ENCODE peak calls at places on chromosomes 7 and 10, in five cellular contexts. T is IMR-90, O is spleen, S is heart left ventricle, Y is breast epithelium. C is an unnamed sample.

GRCh38 chr7:102993532-102994029 is 80.8 kb downstream of the LRRC17 start:
- DNase-seq in O (no peak), T (peak), Y (no peak), S (no peak), C (no peak)

GRCh38 chr10:108249940-108250339 is 1085.4 kb upstream of the SORCS1 start:
- DNase-seq in S (no peak), Y (no peak), O (no peak), T (no peak), C (no peak)

GRCh38 chr7:44398953-44399574 is 73.7 kb upstream of the CAMK2B start:
- DNase-seq in T (peak), Y (no peak), O (no peak), S (no peak), C (no peak)

GRCh38 chr7:333399-333776 is 43.4 kb downstream of the FOXL3 start:
- DNase-seq in T (no peak), O (no peak), Y (peak), S (peak), C (no peak)

GRCh38 chr7:87341441-87341840 is 4.0 kb upstream of the CROT start:
- DNase-seq in S (no peak), O (no peak), T (no peak), Y (no peak), C (no peak)

GRCh38 chr10:6204341-6205191 is 1.8 kb downstream of the PFKFB3 start:
- DNase-seq in T (peak), Y (peak), O (no peak), S (peak), C (no peak)

GRCh38 chr10:27372095-27372494 is 131.5 kb upstream of the ACBD5 start:
- DNase-seq in Y (no peak), O (no peak), T (no peak), S (no peak), C (no peak)

GRCh38 chr7:148883233-148884048 is 650 bp downstream of the EZH2 start:
- DNase-seq in O (peak), Y (peak), S (peak), T (no peak), C (peak)

GRCh38 chr7:107995184-107996071 is 7.5 kb downstream of the LAMB1 start:
- DNase-seq in T (peak), S (peak), O (no peak), Y (no peak), C (no peak)

GRCh38 chr10:74048433-74048832 is 50.5 kb downstream of the VCL start:
- DNase-seq in Y (no peak), O (no peak), S (no peak), T (no peak), C (no peak)

GRCh38 chr10:11208908-11209809 is 191.5 kb downstream of the CELF2 start:
- DNase-seq in S (no peak), Y (no peak), O (no peak), T (no peak), C (peak)

GRCh38 chr7:158275711-158276413 is 311.8 kb downstream of the PTPRN2 start:
- DNase-seq in T (no peak), S (peak), Y (no peak), O (peak), C (no peak)

GRCh38 chr7:16400896-16401275 is 20.5 kb downstream of the CRPPA start:
- DNase-seq in O (no peak), Y (no peak), S (no peak), T (no peak), C (no peak)

GRCh38 chr7:48781783-48782182 is 142.6 kb upstream of the CDC14C start:
- DNase-seq in S (no peak), T (no peak), O (no peak), Y (no peak), C (no peak)

GRCh38 chr7:55122263-55122662 is 103.4 kb downstream of the EGFR start:
- DNase-seq in Y (no peak), T (no peak), O (no peak), S (no peak), C (no peak)

GRCh38 chr10:119933179-119933578 is 40.6 kb downstream of the SEC23IP start:
- DNase-seq in S (no peak), Y (no peak), O (no peak), T (peak), C (no peak)

GRCh38 chr7:4733936-4734528 is 41.4 kb upstream of the AP5Z1 start:
- DNase-seq in S (no peak), Y (no peak), T (no peak), O (no peak), C (no peak)

GRCh38 chr10:11878776-11879175 is 55.6 kb downstream of the PROSER2 start:
- DNase-seq in S (no peak), Y (no peak), T (no peak), O (peak), C (no peak)

GRCh38 chr10:69057261-69057950 is 30.5 kb upstream of the SRGN start:
- DNase-seq in O (peak), Y (no peak), S (peak), T (no peak), C (no peak)

GRCh38 chr7:22726345-22726848 is 603 bp upstream of the IL6 start:
- DNase-seq in O (peak), T (peak), Y (no peak), S (peak), C (peak)

GRCh38 chr10:66852811-66853210 is 73.0 kb upstream of the LRRTM3 start:
- DNase-seq in S (no peak), T (no peak), O (no peak), Y (no peak), C (no peak)

GRCh38 chr7:3695602-3696001 is 394.6 kb downstream of the SDK1 start:
- DNase-seq in Y (no peak), S (no peak), T (no peak), O (no peak), C (no peak)

GRCh38 chr7:44976040-44976745 is 2.6 kb downstream of the MYO1G start:
- DNase-seq in T (no peak), Y (no peak), O (peak), S (no peak), C (no peak)

GRCh38 chr10:72059843-72060822 is 28.2 kb downstream of the SPOCK2 start:
- DNase-seq in T (no peak), Y (no peak), O (no peak), S (no peak), C (no peak)

GRCh38 chr10:101778151-101778780 is 2.4 kb upstream of the FGF8 start:
- DNase-seq in T (no peak), O (no peak), Y (no peak), S (no peak), C (no peak)

GRCh38 chr7:137656227-137656849 is 190.4 kb downstream of the DGKI start:
- DNase-seq in T (peak), S (peak), Y (peak), O (peak), C (peak)

GRCh38 chr7:7664344-7664743 is 23.8 kb downstream of the UMAD1 start:
- DNase-seq in O (no peak), S (no peak), T (no peak), Y (no peak), C (no peak)

GRCh38 chr7:128259131-128260056 is 18.3 kb downstream of the LEP start:
- DNase-seq in Y (no peak), O (no peak), T (peak), S (no peak), C (no peak)

GRCh38 chr10:33010132-33011037 is 52.4 kb upstream of the ITGB1 start:
- DNase-seq in S (no peak), T (peak), Y (no peak), O (no peak), C (no peak)

GRCh38 chr10:132702601-132703304 is 83.2 kb downstream of the NKX6-2 start:
- DNase-seq in Y (no peak), S (peak), O (peak), T (no peak), C (no peak)

GRCh38 chr10:132828681-132829080 is 42.7 kb upstream of the NKX6-2 start:
- DNase-seq in Y (no peak), S (no peak), O (peak), T (no peak), C (no peak)

GRCh38 chr7:16661924-16662323 is 15.9 kb downstream of the BZW2 start:
- DNase-seq in T (no peak), Y (no peak), S (no peak), O (no peak), C (no peak)

GRCh38 chr7:157564518-157565177 is 227.8 kb downstream of the DNAJB6 start:
- DNase-seq in S (no peak), T (peak), O (peak), Y (no peak), C (no peak)

GRCh38 chr7:1041471-1042160 is 2.7 kb upstream of the GPR146 start:
- DNase-seq in T (peak), Y (no peak), O (peak), S (no peak), C (no peak)

GRCh38 chr7:86600506-86601290 is 43.0 kb upstream of the GRM3 start:
- DNase-seq in T (no peak), Y (no peak), O (peak), S (no peak), C (no peak)

GRCh38 chr10:44520651-44521050 is 135.8 kb upstream of the CXCL12 start:
- DNase-seq in T (peak), O (no peak), S (no peak), Y (no peak), C (no peak)

GRCh38 chr7:144668503-144668902 is 167.3 kb downstream of the TPK1 start:
- DNase-seq in T (no peak), Y (no peak), O (no peak), S (no peak), C (no peak)

GRCh38 chr7:30062587-30062986 is 34.4 kb downstream of the PLEKHA8 start:
- DNase-seq in Y (no peak), T (peak), O (no peak), S (no peak), C (no peak)

GRCh38 chr10:16902606-16903005 is 85.4 kb upstream of the RSU1 start:
- DNase-seq in S (no peak), T (no peak), Y (no peak), O (no peak), C (no peak)

GRCh38 chr7:8605227-8605626 is 171.8 kb downstream of the NXPH1 start:
- DNase-seq in O (no peak), T (no peak), S (no peak), Y (no peak), C (no peak)

GRCh38 chr10:23172429-23172828 is 19.7 kb upstream of the PTF1A start:
- DNase-seq in S (no peak), O (no peak), T (no peak), Y (no peak), C (no peak)

GRCh38 chr10:23171232-23171876 is 20.8 kb upstream of the PTF1A start:
- DNase-seq in T (peak), O (no peak), S (no peak), Y (no peak), C (no peak)

GRCh38 chr10:23173549-23174074 is 18.5 kb upstream of the PTF1A start:
- DNase-seq in T (no peak), Y (no peak), S (no peak), O (no peak), C (no peak)

GRCh38 chr10:23174075-23174973 is 17.8 kb upstream of the PTF1A start:
- DNase-seq in T (no peak), Y (no peak), O (no peak), S (no peak), C (no peak)

GRCh38 chr10:23172846-23173548 is 19.1 kb upstream of the PTF1A start:
- DNase-seq in Y (no peak), S (no peak), T (no peak), O (no peak), C (no peak)
- TF ChIP-seq POLR2A in Y (no peak), S (no peak), T (no peak), O (no peak), C (no peak)

GRCh38 chr7:150468241-150468640 is 17.8 kb downstream of the GIMAP8 start:
- DNase-seq in S (no peak), Y (no peak), O (no peak), T (no peak), C (no peak)

GRCh38 chr7:150466477-150466876 is 16.0 kb downstream of the GIMAP8 start:
- DNase-seq in T (no peak), Y (no peak), O (no peak), S (no peak), C (no peak)

GRCh38 chr7:150464962-150465361 is 14.5 kb downstream of the GIMAP8 start:
- DNase-seq in T (no peak), S (no peak), Y (no peak), O (no peak), C (no peak)

GRCh38 chr7:150463461-150463860 is 13.0 kb downstream of the GIMAP8 start:
- DNase-seq in O (no peak), S (no peak), T (no peak), Y (no peak), C (no peak)

DNA sequence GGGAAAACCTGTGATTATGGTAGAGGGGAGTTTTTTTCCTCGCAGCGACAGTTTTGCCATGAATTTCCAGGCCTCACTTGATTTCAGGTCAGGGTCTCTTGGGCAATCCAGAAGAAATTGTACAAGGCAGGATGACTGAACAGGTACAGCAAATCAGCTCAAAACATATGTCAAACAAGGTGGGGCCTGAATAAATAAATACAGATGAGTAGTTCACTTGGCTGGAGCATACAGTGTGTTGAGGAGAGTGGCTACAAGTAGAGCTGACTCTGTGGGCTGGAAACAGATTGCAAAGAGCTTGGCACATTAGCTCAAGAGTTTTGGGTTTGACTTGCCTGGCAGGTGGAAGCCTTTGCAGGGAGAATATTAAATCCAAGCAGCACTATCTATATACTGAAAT is 15.0 kb downstream of the GIMAP8 start:
- DNase-seq in T (no peak), S (no peak), Y (no peak), O (no peak), C (no peak)
- TF ChIP-seq POLR2A in T (no peak), S (no peak), Y (no peak), O (no peak), C (no peak)

DNA sequence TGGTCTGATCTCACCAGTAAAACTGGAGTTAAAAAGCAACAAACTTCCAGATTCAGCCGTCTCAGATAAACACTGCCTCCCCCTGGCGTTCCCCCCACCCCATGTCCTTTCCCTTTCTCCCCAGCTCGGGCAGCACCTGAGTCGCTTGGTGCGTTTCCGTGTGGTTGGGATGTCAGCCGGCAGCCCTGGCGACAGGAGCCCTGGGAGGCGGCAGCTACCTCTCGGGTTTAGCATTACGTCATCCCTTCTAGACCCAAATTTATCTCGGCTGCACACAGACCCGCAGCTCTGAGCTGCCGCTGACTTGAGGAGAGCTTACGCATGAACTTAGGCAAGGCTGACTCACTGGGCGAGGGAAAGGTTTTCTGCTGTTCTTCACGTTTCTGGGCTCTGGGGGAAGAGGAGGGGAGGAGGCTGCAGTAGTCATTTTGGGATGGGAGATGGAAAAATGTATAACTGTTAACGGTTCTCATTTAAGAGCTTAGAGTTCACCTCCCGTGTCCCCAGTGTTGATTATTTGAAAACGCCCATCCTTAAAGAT is 14.4 kb downstream of the MXI1 start:
- DNase-seq in S (peak), O (peak), T (peak), Y (peak), C (peak)
- TF ChIP-seq POLR2A in S (no peak), O (no peak), T (no peak), Y (no peak), C (no peak)

GRCh38 chr10:96974348-96974747 is 142.2 kb downstream of the LCOR start:
- DNase-seq in T (peak), Y (no peak), O (no peak), S (no peak), C (no peak)
- TF ChIP-seq POLR2A in T (no peak), Y (no peak), O (no peak), S (no peak), C (no peak)

GRCh38 chr7:140534743-140535142 is 55.4 kb upstream of the MKRN1 start:
- DNase-seq in Y (no peak), O (no peak), S (no peak), T (no peak), C (no peak)

GRCh38 chr7:140537750-140538482 is 58.6 kb upstream of the MKRN1 start:
- DNase-seq in S (no peak), Y (no peak), T (no peak), O (no peak), C (no peak)

GRCh38 chr7:140533394-140533872 is 54.1 kb upstream of the MKRN1 start:
- DNase-seq in S (peak), O (no peak), Y (no peak), T (peak), C (no peak)
- TF ChIP-seq POLR2A in S (no peak), O (no peak), Y (no peak), T (no peak), C (no peak)

GRCh38 chr7:6578114-6579084 is 1.1 kb downstream of the ZDHHC4 start:
- DNase-seq in O (no peak), T (peak), Y (no peak), S (no peak), C (no peak)
- TF ChIP-seq POLR2A in O (no peak), T (no peak), Y (no peak), S (no peak), C (no peak)

C was measured in GM12892.